ENCODE peak calls at places on chromosomes 11 and 22, in four cellular contexts. C is CD8-positive, alpha-beta T cell; D is kidney; W is IMR-90. H is an unnamed sample. For H3K4me1, the result is how much of the 10 kb centered on the place peaks cover.

GRCh38 chr22:42432020-42432596 is at the start of gene NFAM1:
- DNase-seq in D (peak), C (no peak), W (no peak), H (no peak)

GRCh38 chr11:10374386-10374785 is 69.5 kb downstream of the ADM start:
- DNase-seq in C (no peak), D (no peak), W (peak), H (no peak)

GRCh38 chr11:7597620-7598019 is 75.7 kb downstream of the CYB5R2 start:
- DNase-seq in D (peak), W (no peak), C (no peak), H (no peak)

GRCh38 chr11:614583-615452 is 932 bp downstream of the IRF7 start:
- DNase-seq in C (no peak), D (peak), W (no peak), H (no peak)

GRCh38 chr22:45688606-45689080 is 17.0 kb downstream of the ATXN10 start:
- DNase-seq in D (no peak), C (no peak), W (peak), H (no peak)

GRCh38 chr11:46069595-46069994 is 51.7 kb downstream of the PHF21A start:
- DNase-seq in D (no peak), C (no peak), W (no peak), H (no peak)

GRCh38 chr11:72528121-72528520 is 93.8 kb upstream of the CLPB start:
- DNase-seq in C (no peak), D (no peak), W (no peak), H (no peak)

GRCh38 chr22:40218152-40218551 is 40.4 kb downstream of the TNRC6B start:
- DNase-seq in C (no peak), D (no peak), W (no peak), H (no peak)

GRCh38 chr11:120013325-120014250 is 124.3 kb downstream of the TRIM29 start:
- DNase-seq in C (no peak), D (no peak), W (peak), H (peak)

GRCh38 chr11:88520391-88520790 is 182.9 kb upstream of the CTSC start:
- DNase-seq in C (no peak), D (no peak), W (peak), H (no peak)

GRCh38 chr11:110525883-110526282 is 96.1 kb downstream of the FDX1 start:
- DNase-seq in C (no peak), W (peak), D (no peak), H (no peak)

GRCh38 chr11:119809346-119809745 is 80.3 kb upstream of the NECTIN1 start:
- DNase-seq in W (no peak), D (no peak), C (no peak), H (no peak)

GRCh38 chr11:88428959-88429358 is 91.4 kb upstream of the CTSC start:
- DNase-seq in D (no peak), C (no peak), W (no peak), H (no peak)

GRCh38 chr11:10324474-10324873 is 19.6 kb downstream of the ADM start:
- DNase-seq in C (no peak), W (peak), D (no peak), H (no peak)

GRCh38 chr22:43854786-43855271 is 7.5 kb downstream of the SULT4A1 start:
- DNase-seq in D (peak), W (no peak), C (no peak), H (no peak)

GRCh38 chr11:116963813-116964212 is 126.4 kb upstream of the APOA1 start:
- DNase-seq in C (no peak), D (no peak), W (no peak), H (no peak)

GRCh38 chr11:93221539-93221938 is 23.7 kb upstream of the SLC36A4 start:
- DNase-seq in C (no peak), W (no peak), D (no peak), H (no peak)

GRCh38 chr11:123742334-123742733 is 874 bp upstream of the ZNF202 start:
- DNase-seq in D (no peak), C (no peak), W (no peak), H (no peak)

GRCh38 chr11:22343411-22344032 is 5.3 kb downstream of the SLC17A6 start:
- DNase-seq in C (no peak), D (peak), W (no peak), H (no peak)

GRCh38 chr11:40227730-40228129 is 1231.7 kb downstream of the LRRC4C start:
- DNase-seq in C (no peak), W (no peak), D (no peak), H (no peak)

GRCh38 chr11:27405134-27405533 is 42.1 kb upstream of the CCDC34 start:
- DNase-seq in C (no peak), D (no peak), W (no peak), H (no peak)

GRCh38 chr11:17790453-17790852 is 55.9 kb downstream of the KCNC1 start:
- DNase-seq in D (no peak), C (no peak), W (peak), H (no peak)

GRCh38 chr11:67665537-67666302 is 8.7 kb downstream of the ALDH3B2 start:
- DNase-seq in W (no peak), D (peak), C (no peak), H (no peak)

GRCh38 chr11:15519124-15519791 is 404.5 kb downstream of the INSC start:
- DNase-seq in W (no peak), D (no peak), C (no peak), H (no peak)

GRCh38 chr11:66559141-66559861 is 9.1 kb downstream of the CTSF start:
- DNase-seq in W (no peak), D (no peak), C (no peak), H (no peak)

GRCh38 chr22:50201191-50202129 is 649 bp downstream of the SELENOO start:
- DNase-seq in C (no peak), W (no peak), D (no peak), H (no peak)

GRCh38 chr11:120137611-120138521 is at the start of gene TRIM29:
- DNase-seq in D (peak), C (no peak), W (no peak), H (no peak)

GRCh38 chr11:114166389-114166788 is 106.9 kb downstream of the ZBTB16 start:
- DNase-seq in D (no peak), C (no peak), W (no peak), H (no peak)

GRCh38 chr11:44376423-44376822 is 66.5 kb upstream of the ALX4 start:
- DNase-seq in C (no peak), W (no peak), D (no peak), H (no peak)

GRCh38 chr11:95076416-95076815 is 9.7 kb downstream of the SRSF8 start:
- DNase-seq in W (peak), D (no peak), C (no peak), H (no peak)

GRCh38 chr22:30221121-30221992 is 25.2 kb downstream of the LIF start:
- DNase-seq in C (peak), W (no peak), D (no peak), H (no peak)

GRCh38 chr11:73951797-73952196 is 971 bp downstream of the DNAJB13 start:
- DNase-seq in C (no peak), W (peak), D (no peak), H (no peak)

GRCh38 chr11:78339483-78339882 is 78.1 kb downstream of the GAB2 start:
- DNase-seq in C (no peak), D (no peak), W (no peak), H (no peak)

GRCh38 chr22:46635756-46636155 is 15.6 kb downstream of the GRAMD4 start:
- DNase-seq in C (no peak), D (no peak), W (no peak), H (no peak)

GRCh38 chr11:71381781-71382505 is 66.2 kb downstream of the DHCR7 start:
- DNase-seq in D (no peak), C (no peak), W (no peak), H (no peak)

GRCh38 chr11:115377882-115378296 is 126.3 kb downstream of the CADM1 start:
- DNase-seq in W (peak), D (no peak), C (no peak), H (no peak)

GRCh38 chr11:297666-298405 is 1.5 kb downstream of the IFITM5 start:
- DNase-seq in D (peak), C (no peak), W (no peak), H (no peak)

GRCh38 chr11:88535266-88535665 is 197.7 kb upstream of the CTSC start:
- DNase-seq in C (no peak), D (no peak), W (peak), H (no peak)

GRCh38 chr11:110778351-110778750 is 66.1 kb upstream of the ARHGAP20 start:
- DNase-seq in D (no peak), W (peak), C (no peak), H (no peak)

DNA sequence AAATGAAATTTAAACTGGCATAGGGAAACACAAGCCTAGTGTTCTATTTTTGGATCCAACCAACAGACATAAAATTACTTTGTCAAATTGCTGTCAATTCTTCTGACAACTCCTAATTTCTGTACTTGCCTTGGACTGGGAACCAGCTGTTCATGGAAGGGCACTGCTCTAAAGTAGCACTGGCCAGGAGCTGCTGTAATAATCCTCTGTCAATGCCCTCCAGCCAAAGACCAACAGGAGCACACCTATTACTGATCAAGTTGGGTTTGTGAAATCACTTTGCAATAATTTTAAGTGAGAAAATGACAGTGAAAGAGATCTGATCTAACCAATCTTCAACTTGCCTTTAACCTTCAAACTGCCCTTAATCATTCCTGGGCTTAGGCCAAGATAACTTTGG is 18.9 kb upstream of the TMEM123 start:
- DNase-seq in C (no peak), W (no peak), D (no peak), H (no peak)
- H3K4me1 ChIP-seq in C (half or more), W (under half), D (under half), H (under half)

GRCh38 chr11:62140302-62141110 is 16.7 kb downstream of the INCENP start:
- DNase-seq in C (no peak), D (no peak), W (no peak), H (no peak)

GRCh38 chr11:62141111-62142042 is 17.6 kb downstream of the INCENP start:
- DNase-seq in D (no peak), W (no peak), C (no peak), H (no peak)

GRCh38 chr11:62137881-62138629 is 14.2 kb downstream of the INCENP start:
- DNase-seq in D (no peak), W (no peak), C (no peak), H (no peak)

GRCh38 chr11:62138630-62139425 is 15.0 kb downstream of the INCENP start:
- DNase-seq in W (no peak), D (no peak), C (no peak), H (no peak)

DNA sequence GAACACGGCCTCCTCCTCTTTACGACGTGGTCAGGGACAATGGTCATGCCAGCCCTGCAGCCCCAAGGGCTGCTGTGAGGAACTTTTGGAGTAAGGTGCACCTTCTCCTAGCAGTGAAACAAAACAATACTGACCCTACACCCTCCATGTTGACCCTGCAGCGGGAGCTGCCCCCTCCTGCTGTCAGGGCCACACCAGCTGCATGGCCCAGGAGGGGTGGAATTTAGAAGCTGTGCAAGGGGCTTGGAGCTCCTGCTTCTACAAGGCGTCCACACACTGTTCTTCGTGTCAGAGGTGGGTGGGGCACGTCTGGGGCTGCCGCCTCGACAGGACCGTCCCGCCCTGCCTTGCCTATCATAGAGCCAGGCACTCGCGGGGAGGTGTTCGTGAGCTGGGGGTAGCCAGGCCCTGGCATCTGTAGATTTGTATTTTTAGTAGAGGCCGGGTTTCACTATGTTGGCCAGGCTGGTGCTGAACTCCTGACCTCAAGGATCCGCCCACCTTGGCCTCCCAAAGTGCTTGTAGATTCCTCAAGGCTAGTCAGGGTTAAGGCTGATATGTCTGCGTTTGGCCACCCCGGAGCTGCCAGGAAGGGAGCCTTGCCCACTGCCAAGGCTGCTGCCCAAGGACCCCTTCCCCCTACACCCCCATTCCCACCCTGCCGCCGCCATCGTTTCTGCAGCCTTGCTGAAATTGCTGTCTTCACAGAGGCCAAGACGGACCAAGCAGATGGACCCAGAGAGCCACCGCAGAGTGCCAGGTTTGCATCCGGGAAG is 15.9 kb downstream of the INCENP start:
- DNase-seq in W (no peak), D (no peak), C (no peak), H (no peak)
- H3K27ac ChIP-seq in W (no peak), D (no peak), C (no peak), H (no peak)

DNA sequence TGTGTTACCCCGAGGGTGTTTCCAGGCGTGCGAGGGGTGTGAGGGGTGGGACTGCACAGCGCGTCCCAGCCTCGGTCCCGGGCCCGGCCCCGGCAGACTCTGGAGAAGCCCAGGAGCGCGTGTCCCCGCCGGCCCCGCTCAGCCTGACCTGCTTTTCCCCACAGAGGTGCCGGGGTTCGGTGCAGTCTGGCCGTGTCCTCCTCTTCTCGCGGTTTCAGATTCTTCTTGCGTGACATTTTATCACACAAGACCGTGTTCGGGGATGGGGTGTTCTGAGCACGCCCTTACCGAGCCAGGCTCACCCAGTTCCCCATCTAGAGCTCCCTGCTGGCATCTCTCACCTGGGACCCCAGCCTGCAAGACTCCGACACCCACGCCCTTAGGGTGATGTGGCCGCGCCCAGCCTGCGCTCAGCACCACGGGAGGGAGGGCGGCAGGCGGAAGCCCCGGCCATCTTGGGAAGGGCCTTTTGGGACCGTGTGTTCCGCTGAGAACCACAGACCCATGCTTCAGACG is 775.6 kb downstream of the BRD1 start:
- DNase-seq in D (peak), W (no peak), C (peak), H (no peak)
- H3K4me3 ChIP-seq in D (peak), W (peak), C (peak), H (no peak)

GRCh38 chr11:117998664-117999353 is 12.6 kb downstream of the IL10RA start:
- DNase-seq in C (no peak), W (no peak), D (no peak), H (no peak)
- H3K4me1 ChIP-seq in C (half or more), W (under half), D (under half), H (under half)

GRCh38 chr11:69052343-69053168 is 3.8 kb downstream of the TPCN2 start:
- DNase-seq in C (no peak), D (peak), W (no peak), H (no peak)

GRCh38 chr11:69053546-69054396 is 5.0 kb downstream of the TPCN2 start:
- DNase-seq in C (no peak), W (no peak), D (peak), H (no peak)

GRCh38 chr11:69051381-69052342 is 2.9 kb downstream of the TPCN2 start:
- DNase-seq in W (no peak), D (no peak), C (no peak), H (no peak)

GRCh38 chr11:69054397-69055211 is 5.9 kb downstream of the TPCN2 start:
- DNase-seq in C (no peak), D (peak), W (no peak), H (no peak)

DNA sequence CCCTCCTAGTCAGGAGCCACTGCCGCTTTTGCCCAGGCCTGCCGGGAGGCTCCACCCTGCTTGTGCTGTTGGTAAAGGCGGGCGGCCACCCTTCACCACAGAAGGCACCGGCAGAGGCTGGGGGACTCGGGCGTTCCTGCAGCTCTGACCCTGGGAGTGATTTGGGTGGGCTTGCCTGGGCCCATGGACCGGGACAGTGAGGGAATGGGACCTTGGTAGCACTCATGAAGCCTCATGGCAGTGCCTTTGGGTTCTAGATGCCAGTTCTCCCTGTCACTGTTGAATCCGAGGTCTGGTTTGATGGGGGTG is 4.4 kb downstream of the TPCN2 start:
- DNase-seq in W (no peak), C (no peak), D (no peak), H (no peak)
- H3K27ac ChIP-seq in W (no peak), C (no peak), D (no peak), H (no peak)

DNA sequence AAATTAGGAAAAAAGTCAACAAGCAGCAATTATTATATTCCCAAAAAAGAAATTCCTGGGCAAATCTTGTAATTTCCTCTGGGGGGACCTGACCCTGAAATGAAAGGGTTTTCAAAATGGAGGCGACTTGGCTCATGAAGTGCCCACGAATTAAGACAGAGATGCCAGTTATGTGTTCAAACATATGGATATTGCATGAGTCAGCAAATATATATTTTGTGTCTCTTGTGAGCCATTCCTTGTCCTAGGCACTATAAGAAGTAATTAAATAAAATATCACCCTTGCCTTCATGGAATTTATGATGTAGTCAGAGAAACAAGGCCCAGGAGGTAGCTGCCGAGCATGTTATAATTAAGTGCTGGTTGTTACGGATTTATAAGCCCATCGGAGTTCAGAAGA is 68.6 kb downstream of the BARX2 start:
- DNase-seq in D (no peak), W (no peak), C (no peak), H (no peak)
- H3K4me3 ChIP-seq in D (no peak), W (no peak), C (no peak), H (no peak)

GRCh38 chr11:12701815-12702214 is 27.6 kb downstream of the TEAD1 start:
- DNase-seq in W (no peak), D (no peak), C (no peak), H (no peak)

GRCh38 chr11:12702999-12703453 is 28.8 kb downstream of the TEAD1 start:
- DNase-seq in W (peak), C (no peak), D (no peak), H (no peak)

GRCh38 chr11:12706531-12707499 is 32.6 kb downstream of the TEAD1 start:
- DNase-seq in D (peak), C (no peak), W (no peak), H (no peak)

GRCh38 chr11:12705874-12706273 is 31.7 kb downstream of the TEAD1 start:
- DNase-seq in W (no peak), D (no peak), C (no peak), H (no peak)

GRCh38 chr11:12704049-12704448 is 29.8 kb downstream of the TEAD1 start:
- DNase-seq in C (no peak), W (peak), D (no peak), H (no peak)
- H3K4me1 ChIP-seq in C (under half), W (under half), D (under half), H (under half)

DNA sequence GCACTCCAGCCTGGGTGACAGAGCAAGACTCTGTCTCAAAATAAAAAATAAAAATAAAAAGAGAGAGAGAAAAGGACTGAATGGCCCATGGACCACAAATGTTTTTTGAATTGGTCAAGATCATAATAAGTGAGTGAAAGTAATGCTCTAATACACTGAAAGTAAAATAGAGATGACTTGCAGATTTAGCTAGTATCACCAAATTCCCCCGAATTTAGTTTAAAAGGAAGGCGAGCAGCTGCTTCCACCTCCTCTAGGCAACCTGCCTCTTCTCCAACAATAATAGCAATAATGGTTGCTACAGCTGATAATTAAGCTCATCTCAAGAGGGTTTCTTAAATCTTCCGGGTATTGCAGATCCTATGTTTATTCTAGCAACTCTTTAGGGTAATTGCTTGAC is 36.8 kb downstream of the CELF1 start:
- DNase-seq in D (no peak), C (no peak), W (no peak), H (no peak)
- H3K27ac ChIP-seq in D (no peak), C (no peak), W (no peak), H (no peak)

H was measured in iPS DF 6.9.